ENCODE peak calls at places on chromosomes 4 and X, in seven cellular contexts. S is AG08396; R is NCI-H524 treated with DMSO at 0.1 percent for 48 hours; Z is stimulated activated CD8-positive, alpha-beta memory T cell treated with anti-CD3 and anti-CD28 coated beads, Interleukin-4, amount 100 ng/mL, for 24 hours; F is NCI-H1930; U is NCI-H2029; Q is right cardiac atrium. P is an unnamed sample.

GRCh38 chrX:43861750-43862149 is 20.5 kb downstream of the MAOB start:
- DNase-seq in Z (no peak), Q (no peak), R (no peak), U (no peak), S (no peak), F (no peak), P (no peak)

GRCh38 chr4:152673489-152673888 is 6.3 kb downstream of the TMEM154 start:
- DNase-seq in S (no peak), U (no peak), F (no peak), Z (no peak), Q (no peak), R (no peak), P (no peak)

GRCh38 chr4:129561886-129562285 is 465.9 kb downstream of the C4orf33 start:
- DNase-seq in S (no peak), Q (no peak), R (no peak), Z (no peak), U (no peak), F (no peak), P (no peak)

GRCh38 chr4:145829629-145830395 is 108.8 kb downstream of the ZNF827 start:
- DNase-seq in R (no peak), F (no peak), S (no peak), U (no peak), Z (peak; percentile 20), Q (no peak), P (no peak)

GRCh38 chrX:31580227-31580626 is 508.4 kb upstream of the FTHL17 start:
- DNase-seq in U (no peak), Q (no peak), F (no peak), R (no peak), Z (no peak), S (no peak), P (no peak)

GRCh38 chrX:52923781-52924241 is 26.7 kb downstream of the FAM156B start:
- DNase-seq in F (no peak), Z (no peak), R (no peak), S (peak; percentile 2), U (no peak), Q (no peak), P (no peak)

GRCh38 chrX:3653111-3653510 is 60.3 kb downstream of the PRKX start:
- DNase-seq in U (no peak), R (no peak), Q (no peak), Z (no peak), F (no peak), S (no peak), P (no peak)

GRCh38 chrX:2387614-2388239 is 113.0 kb downstream of the DHRSX start:
- DNase-seq in S (no peak), R (no peak), U (no peak), Q (no peak), Z (no peak), F (no peak), P (no peak)

GRCh38 chr4:85955614-85956295 is 404.1 kb downstream of the MAPK10 start:
- DNase-seq in F (no peak), S (no peak), U (no peak), R (no peak), Z (no peak), Q (no peak), P (no peak)

GRCh38 chr4:77072195-77072753 is 3.5 kb downstream of the CCNI start:
- DNase-seq in R (no peak), S (no peak), Z (no peak), Q (no peak), F (no peak), U (peak; percentile 64), P (no peak)

GRCh38 chrX:105460366-105460765 is 239.9 kb upstream of the TEX13A start:
- DNase-seq in F (no peak), Q (no peak), S (no peak), U (no peak), Z (no peak), R (no peak), P (no peak)

GRCh38 chrX:146346102-146346501 is 463.5 kb upstream of the CXorf51B start:
- DNase-seq in U (no peak), S (no peak), F (no peak), R (no peak), Q (no peak), Z (no peak), P (no peak)

P was measured in DMS 273 treated with DMSO at 0.1 percent for 48 hours.